ENCODE peak calls at places on chromosomes 1 and 21, in ten cellular contexts. One of them, this sample, is unnamed.

GRCh38 chr1:169001353-169001752 is 105.1 kb upstream of the ATP1B1 start:
- DNase-seq in HAP-1: no peak
- DNase-seq in AG08396: no peak
- DNase-seq in fibroblast of pulmonary artery: no peak
- DNase-seq in endothelial cell: no peak
- DNase-seq in SJCRH30: no peak
- DNase-seq in EL: no peak
- DNase-seq in HCEC 1CT: no peak
- DNase-seq in tibial artery: no peak
- DNase-seq in ACHN: no peak
- DNase-seq in this sample: no peak

GRCh38 chr1:245420926-245421325 is 266.1 kb downstream of the KIF26B start:
- DNase-seq in fibroblast of pulmonary artery: no peak
- DNase-seq in endothelial cell: no peak
- DNase-seq in HAP-1: no peak
- DNase-seq in EL: no peak
- DNase-seq in AG08396: no peak
- DNase-seq in HCEC 1CT: no peak
- DNase-seq in SJCRH30: no peak
- DNase-seq in tibial artery: no peak
- DNase-seq in ACHN: no peak
- DNase-seq in this sample: no peak

GRCh38 chr1:231699769-231700168 is 73.2 kb downstream of the DISC1 start:
- DNase-seq in tibial artery: no peak
- DNase-seq in SJCRH30: no peak
- DNase-seq in AG08396: no peak
- DNase-seq in EL: no peak
- DNase-seq in HAP-1: no peak
- DNase-seq in HCEC 1CT: no peak
- DNase-seq in ACHN: no peak
- DNase-seq in fibroblast of pulmonary artery: no peak
- DNase-seq in endothelial cell: no peak
- DNase-seq in this sample: no peak

GRCh38 chr1:206766251-206766856 is 4.2 kb upstream of the IL19 start:
- DNase-seq in SJCRH30: peak
- DNase-seq in EL: peak
- DNase-seq in endothelial cell: no peak
- DNase-seq in tibial artery: peak
- DNase-seq in AG08396: peak
- DNase-seq in HAP-1: no peak
- DNase-seq in HCEC 1CT: peak
- DNase-seq in ACHN: peak
- DNase-seq in fibroblast of pulmonary artery: peak
- DNase-seq in this sample: peak

GRCh38 chr1:217562229-217562878 is 68.5 kb downstream of the GPATCH2 start:
- DNase-seq in AG08396: peak
- DNase-seq in ACHN: peak
- DNase-seq in SJCRH30: no peak
- DNase-seq in tibial artery: no peak
- DNase-seq in endothelial cell: no peak
- DNase-seq in EL: peak
- DNase-seq in fibroblast of pulmonary artery: peak
- DNase-seq in HAP-1: no peak
- DNase-seq in HCEC 1CT: peak
- DNase-seq in this sample: peak

GRCh38 chr1:188782220-188782841 is 1695.3 kb downstream of the BRINP3 start:
- DNase-seq in AG08396: peak
- DNase-seq in ACHN: peak
- DNase-seq in SJCRH30: peak
- DNase-seq in EL: peak
- DNase-seq in endothelial cell: peak
- DNase-seq in HCEC 1CT: peak
- DNase-seq in tibial artery: no peak
- DNase-seq in fibroblast of pulmonary artery: peak
- DNase-seq in HAP-1: peak
- DNase-seq in this sample: peak

GRCh38 chr1:201599548-201599947 is 60.6 kb downstream of the NAV1 start:
- DNase-seq in SJCRH30: no peak
- DNase-seq in EL: no peak
- DNase-seq in AG08396: no peak
- DNase-seq in fibroblast of pulmonary artery: no peak
- DNase-seq in HCEC 1CT: no peak
- DNase-seq in endothelial cell: no peak
- DNase-seq in tibial artery: peak
- DNase-seq in ACHN: no peak
- DNase-seq in HAP-1: no peak
- DNase-seq in this sample: no peak

GRCh38 chr1:243354511-243355153 is 98.8 kb downstream of the SDCCAG8 start:
- DNase-seq in AG08396: peak
- DNase-seq in HAP-1: no peak
- DNase-seq in fibroblast of pulmonary artery: peak
- DNase-seq in EL: peak
- DNase-seq in HCEC 1CT: peak
- DNase-seq in tibial artery: no peak
- DNase-seq in endothelial cell: no peak
- DNase-seq in SJCRH30: no peak
- DNase-seq in ACHN: peak
- DNase-seq in this sample: no peak

GRCh38 chr1:25902462-25902861 is 3.8 kb downstream of the STMN1 start:
- DNase-seq in fibroblast of pulmonary artery: no peak
- DNase-seq in endothelial cell: no peak
- DNase-seq in AG08396: no peak
- DNase-seq in HCEC 1CT: no peak
- DNase-seq in tibial artery: no peak
- DNase-seq in ACHN: no peak
- DNase-seq in EL: no peak
- DNase-seq in SJCRH30: no peak
- DNase-seq in HAP-1: no peak
- DNase-seq in this sample: no peak

GRCh38 chr1:246332078-246332477 is 175.0 kb downstream of the SMYD3 start:
- DNase-seq in endothelial cell: no peak
- DNase-seq in fibroblast of pulmonary artery: no peak
- DNase-seq in EL: no peak
- DNase-seq in HAP-1: no peak
- DNase-seq in SJCRH30: no peak
- DNase-seq in HCEC 1CT: no peak
- DNase-seq in ACHN: no peak
- DNase-seq in AG08396: no peak
- DNase-seq in tibial artery: no peak
- DNase-seq in this sample: no peak

GRCh38 chr1:155827450-155827849 is 29.6 kb downstream of the GON4L start:
- DNase-seq in ACHN: no peak
- DNase-seq in SJCRH30: no peak
- DNase-seq in endothelial cell: no peak
- DNase-seq in EL: no peak
- DNase-seq in HCEC 1CT: no peak
- DNase-seq in AG08396: no peak
- DNase-seq in HAP-1: no peak
- DNase-seq in fibroblast of pulmonary artery: no peak
- DNase-seq in tibial artery: no peak
- DNase-seq in this sample: no peak

GRCh38 chr1:219542828-219543518 is 69.9 kb downstream of the ZC3H11B start:
- DNase-seq in fibroblast of pulmonary artery: peak
- DNase-seq in ACHN: no peak
- DNase-seq in SJCRH30: no peak
- DNase-seq in tibial artery: no peak
- DNase-seq in endothelial cell: no peak
- DNase-seq in HCEC 1CT: no peak
- DNase-seq in EL: peak
- DNase-seq in AG08396: no peak
- DNase-seq in HAP-1: no peak
- DNase-seq in this sample: no peak

GRCh38 chr21:42079939-42080787 is 9.0 kb downstream of the UMODL1 start:
- DNase-seq in tibial artery: no peak
- DNase-seq in HCEC 1CT: no peak
- DNase-seq in AG08396: no peak
- DNase-seq in endothelial cell: no peak
- DNase-seq in ACHN: no peak
- DNase-seq in SJCRH30: no peak
- DNase-seq in EL: peak
- DNase-seq in fibroblast of pulmonary artery: peak
- DNase-seq in HAP-1: no peak
- DNase-seq in this sample: no peak

GRCh38 chr1:41420877-41421276 is 59.6 kb downstream of the FOXO6 start:
- DNase-seq in EL: no peak
- DNase-seq in HCEC 1CT: no peak
- DNase-seq in HAP-1: no peak
- DNase-seq in ACHN: no peak
- DNase-seq in AG08396: no peak
- DNase-seq in SJCRH30: peak
- DNase-seq in tibial artery: peak
- DNase-seq in endothelial cell: no peak
- DNase-seq in fibroblast of pulmonary artery: no peak
- DNase-seq in this sample: no peak

GRCh38 chr1:234503193-234504050 is 24.4 kb upstream of the TARBP1 start:
- DNase-seq in HAP-1: no peak
- DNase-seq in AG08396: no peak
- DNase-seq in fibroblast of pulmonary artery: no peak
- DNase-seq in HCEC 1CT: no peak
- DNase-seq in SJCRH30: no peak
- DNase-seq in ACHN: no peak
- DNase-seq in tibial artery: no peak
- DNase-seq in endothelial cell: no peak
- DNase-seq in EL: no peak
- DNase-seq in this sample: no peak

GRCh38 chr1:52554756-52555155 is 1.9 kb upstream of the TUT4 start:
- DNase-seq in endothelial cell: no peak
- DNase-seq in fibroblast of pulmonary artery: peak
- DNase-seq in HCEC 1CT: no peak
- DNase-seq in tibial artery: no peak
- DNase-seq in HAP-1: no peak
- DNase-seq in SJCRH30: no peak
- DNase-seq in EL: peak
- DNase-seq in AG08396: no peak
- DNase-seq in ACHN: no peak
- DNase-seq in this sample: no peak

GRCh38 chr1:43600033-43601020 is 49.6 kb upstream of the KDM4A start:
- DNase-seq in fibroblast of pulmonary artery: no peak
- DNase-seq in EL: no peak
- DNase-seq in ACHN: no peak
- DNase-seq in HAP-1: no peak
- DNase-seq in AG08396: no peak
- DNase-seq in HCEC 1CT: no peak
- DNase-seq in SJCRH30: no peak
- DNase-seq in endothelial cell: no peak
- DNase-seq in tibial artery: no peak
- DNase-seq in this sample: no peak

GRCh38 chr1:155206891-155207577 is 663 bp downstream of the THBS3 start:
- DNase-seq in EL: peak
- DNase-seq in tibial artery: peak
- DNase-seq in HAP-1: peak
- DNase-seq in HCEC 1CT: peak
- DNase-seq in AG08396: peak
- DNase-seq in fibroblast of pulmonary artery: peak
- DNase-seq in ACHN: peak
- DNase-seq in SJCRH30: peak
- DNase-seq in endothelial cell: peak
- DNase-seq in this sample: peak

GRCh38 chr1:219500327-219500897 is 112.5 kb downstream of the ZC3H11B start:
- DNase-seq in HCEC 1CT: no peak
- DNase-seq in EL: no peak
- DNase-seq in ACHN: no peak
- DNase-seq in AG08396: no peak
- DNase-seq in tibial artery: no peak
- DNase-seq in HAP-1: no peak
- DNase-seq in endothelial cell: no peak
- DNase-seq in SJCRH30: no peak
- DNase-seq in fibroblast of pulmonary artery: no peak
- DNase-seq in this sample: no peak

GRCh38 chr1:155226910-155227260 is 18.4 kb downstream of the MTX1 start:
- DNase-seq in HAP-1: peak
- DNase-seq in AG08396: peak
- DNase-seq in fibroblast of pulmonary artery: peak
- DNase-seq in ACHN: no peak
- DNase-seq in endothelial cell: peak
- DNase-seq in EL: peak
- DNase-seq in tibial artery: peak
- DNase-seq in HCEC 1CT: peak
- DNase-seq in SJCRH30: peak
- DNase-seq in this sample: no peak

This sample was measured in AG04450.